ENCODE peak calls at places on chromosomes 2 and 18, in ten cellular contexts. One of them, this sample, is unnamed. For H3K27me3 and H3K9me3, the result is how much of the 10 kb centered on the place peaks cover.

GRCh38 chr18:62576277-62576676 is 53.5 kb downstream of the ZCCHC2 start:
- DNase-seq in fibroblast of lung: no peak
- DNase-seq in K562: no peak
- DNase-seq in PC-9: no peak
- DNase-seq in AG04450: no peak
- DNase-seq in left ventricle myocardium inferior: no peak
- DNase-seq in CD8-positive, alpha-beta memory T cell: no peak
- DNase-seq in RWPE2: no peak
- DNase-seq in tibial artery: no peak
- DNase-seq in gastrocnemius medialis: no peak
- DNase-seq in this sample: no peak

GRCh38 chr18:27118964-27119363 is 66.1 kb downstream of the CHST9 start:
- DNase-seq in RWPE2: no peak
- DNase-seq in PC-9: no peak
- DNase-seq in K562: no peak
- DNase-seq in AG04450: no peak
- DNase-seq in tibial artery: no peak
- DNase-seq in CD8-positive, alpha-beta memory T cell: no peak
- DNase-seq in left ventricle myocardium inferior: no peak
- DNase-seq in fibroblast of lung: no peak
- DNase-seq in gastrocnemius medialis: no peak
- DNase-seq in this sample: no peak

GRCh38 chr2:44707945-44708645 is 233.4 kb upstream of the SIX3 start:
- DNase-seq in fibroblast of lung: no peak
- DNase-seq in K562: no peak
- DNase-seq in CD8-positive, alpha-beta memory T cell: no peak
- DNase-seq in PC-9: peak
- DNase-seq in tibial artery: no peak
- DNase-seq in gastrocnemius medialis: no peak
- DNase-seq in AG04450: no peak
- DNase-seq in RWPE2: no peak
- DNase-seq in left ventricle myocardium inferior: no peak
- DNase-seq in this sample: no peak

GRCh38 chr2:235804676-235805075 is 310.8 kb downstream of the AGAP1 start:
- DNase-seq in tibial artery: no peak
- DNase-seq in AG04450: no peak
- DNase-seq in CD8-positive, alpha-beta memory T cell: no peak
- DNase-seq in gastrocnemius medialis: no peak
- DNase-seq in K562: no peak
- DNase-seq in fibroblast of lung: no peak
- DNase-seq in RWPE2: no peak
- DNase-seq in PC-9: no peak
- DNase-seq in left ventricle myocardium inferior: no peak
- DNase-seq in this sample: no peak

GRCh38 chr18:40124107-40124506 is 1830.9 kb upstream of the PIK3C3 start:
- DNase-seq in RWPE2: no peak
- DNase-seq in gastrocnemius medialis: no peak
- DNase-seq in fibroblast of lung: peak
- DNase-seq in tibial artery: no peak
- DNase-seq in K562: no peak
- DNase-seq in AG04450: peak
- DNase-seq in left ventricle myocardium inferior: no peak
- DNase-seq in CD8-positive, alpha-beta memory T cell: no peak
- DNase-seq in PC-9: no peak
- DNase-seq in this sample: no peak

GRCh38 chr2:56448999-56449431 is 265.2 kb downstream of the CCDC85A start:
- DNase-seq in AG04450: no peak
- DNase-seq in fibroblast of lung: no peak
- DNase-seq in gastrocnemius medialis: no peak
- DNase-seq in PC-9: no peak
- DNase-seq in left ventricle myocardium inferior: no peak
- DNase-seq in RWPE2: peak
- DNase-seq in CD8-positive, alpha-beta memory T cell: no peak
- DNase-seq in tibial artery: no peak
- DNase-seq in K562: no peak
- DNase-seq in this sample: no peak

GRCh38 chr2:31202041-31202440 is 15.3 kb downstream of the CAPN14 start:
- DNase-seq in CD8-positive, alpha-beta memory T cell: no peak
- DNase-seq in RWPE2: no peak
- DNase-seq in AG04450: no peak
- DNase-seq in K562: no peak
- DNase-seq in gastrocnemius medialis: no peak
- DNase-seq in left ventricle myocardium inferior: no peak
- DNase-seq in tibial artery: no peak
- DNase-seq in PC-9: no peak
- DNase-seq in fibroblast of lung: no peak
- DNase-seq in this sample: peak

GRCh38 chr2:42827647-42828486 is 35.5 kb upstream of the HAAO start:
- DNase-seq in RWPE2: peak
- DNase-seq in AG04450: peak
- DNase-seq in PC-9: peak
- DNase-seq in K562: peak
- DNase-seq in left ventricle myocardium inferior: peak
- DNase-seq in gastrocnemius medialis: peak
- DNase-seq in CD8-positive, alpha-beta memory T cell: peak
- DNase-seq in tibial artery: peak
- DNase-seq in fibroblast of lung: peak
- DNase-seq in this sample: peak

GRCh38 chr2:112758701-112759100 is 5.7 kb downstream of the CKAP2L start:
- DNase-seq in fibroblast of lung: peak
- DNase-seq in AG04450: no peak
- DNase-seq in tibial artery: no peak
- DNase-seq in left ventricle myocardium inferior: no peak
- DNase-seq in PC-9: no peak
- DNase-seq in K562: no peak
- DNase-seq in RWPE2: no peak
- DNase-seq in CD8-positive, alpha-beta memory T cell: no peak
- DNase-seq in gastrocnemius medialis: no peak
- DNase-seq in this sample: peak

GRCh38 chr2:112762276-112762675 is 2.1 kb downstream of the CKAP2L start:
- DNase-seq in PC-9: no peak
- DNase-seq in tibial artery: no peak
- DNase-seq in K562: no peak
- DNase-seq in left ventricle myocardium inferior: no peak
- DNase-seq in CD8-positive, alpha-beta memory T cell: no peak
- DNase-seq in RWPE2: no peak
- DNase-seq in gastrocnemius medialis: no peak
- DNase-seq in fibroblast of lung: no peak
- DNase-seq in AG04450: no peak
- DNase-seq in this sample: no peak

GRCh38 chr2:112757265-112757664 is 7.1 kb downstream of the CKAP2L start:
- DNase-seq in AG04450: no peak
- DNase-seq in K562: no peak
- DNase-seq in tibial artery: no peak
- DNase-seq in PC-9: no peak
- DNase-seq in gastrocnemius medialis: no peak
- DNase-seq in fibroblast of lung: peak
- DNase-seq in left ventricle myocardium inferior: no peak
- DNase-seq in RWPE2: no peak
- DNase-seq in CD8-positive, alpha-beta memory T cell: no peak
- DNase-seq in this sample: no peak

GRCh38 chr2:112756207-112756606 is 8.2 kb downstream of the CKAP2L start:
- DNase-seq in left ventricle myocardium inferior: no peak
- DNase-seq in RWPE2: no peak
- DNase-seq in AG04450: no peak
- DNase-seq in tibial artery: no peak
- DNase-seq in CD8-positive, alpha-beta memory T cell: no peak
- DNase-seq in PC-9: no peak
- DNase-seq in gastrocnemius medialis: no peak
- DNase-seq in K562: no peak
- DNase-seq in fibroblast of lung: no peak
- DNase-seq in this sample: no peak

DNA sequence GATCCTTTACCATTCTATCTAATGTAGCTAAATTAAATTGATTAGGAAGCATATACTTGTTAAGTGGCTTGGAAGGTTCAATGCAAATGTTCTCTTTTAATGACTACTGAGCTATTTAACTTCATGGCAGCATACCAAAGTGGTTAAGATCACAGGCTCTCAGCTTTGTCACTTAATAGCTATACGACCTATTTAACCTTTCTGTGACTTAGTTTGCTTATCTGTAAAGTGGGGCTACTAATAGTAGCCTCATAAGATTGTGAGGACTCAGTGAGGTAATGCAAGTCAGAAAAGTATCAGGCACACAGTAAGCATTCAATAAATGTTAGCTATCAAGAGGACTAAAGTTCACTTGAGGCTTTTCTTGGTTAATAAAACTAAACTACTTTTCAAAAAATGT is 4.3 kb downstream of the CKAP2L start:
- DNase-seq in gastrocnemius medialis: no peak
- DNase-seq in CD8-positive, alpha-beta memory T cell: no peak
- DNase-seq in tibial artery: no peak
- DNase-seq in left ventricle myocardium inferior: no peak
- DNase-seq in AG04450: no peak
- DNase-seq in PC-9: no peak
- DNase-seq in fibroblast of lung: no peak
- DNase-seq in K562: no peak
- DNase-seq in RWPE2: no peak
- DNase-seq in this sample: no peak
- H3K4me3 ChIP-seq in gastrocnemius medialis: no peak
- H3K4me3 ChIP-seq in CD8-positive, alpha-beta memory T cell: no peak
- H3K4me3 ChIP-seq in tibial artery: no peak
- H3K4me3 ChIP-seq in left ventricle myocardium inferior: no peak
- H3K4me3 ChIP-seq in AG04450: no peak
- H3K4me3 ChIP-seq in PC-9: no peak
- H3K4me3 ChIP-seq in fibroblast of lung: no peak
- H3K4me3 ChIP-seq in K562: no peak
- H3K4me3 ChIP-seq in RWPE2: no peak
- H3K4me3 ChIP-seq in this sample: no peak

GRCh38 chr2:108323619-108324018 is 34.9 kb downstream of the SULT1C2 start:
- DNase-seq in RWPE2: no peak
- DNase-seq in gastrocnemius medialis: no peak
- DNase-seq in left ventricle myocardium inferior: no peak
- DNase-seq in fibroblast of lung: peak
- DNase-seq in PC-9: no peak
- DNase-seq in CD8-positive, alpha-beta memory T cell: no peak
- DNase-seq in K562: no peak
- DNase-seq in tibial artery: no peak
- DNase-seq in AG04450: no peak
- DNase-seq in this sample: peak
- H3K27me3 ChIP-seq in RWPE2: under half
- H3K27me3 ChIP-seq in gastrocnemius medialis: under half
- H3K27me3 ChIP-seq in left ventricle myocardium inferior: under half
- H3K27me3 ChIP-seq in fibroblast of lung: under half
- H3K27me3 ChIP-seq in PC-9: under half
- H3K27me3 ChIP-seq in CD8-positive, alpha-beta memory T cell: under half
- H3K27me3 ChIP-seq in K562: under half
- H3K27me3 ChIP-seq in tibial artery: under half
- H3K27me3 ChIP-seq in AG04450: under half
- H3K27me3 ChIP-seq in this sample: under half

DNA sequence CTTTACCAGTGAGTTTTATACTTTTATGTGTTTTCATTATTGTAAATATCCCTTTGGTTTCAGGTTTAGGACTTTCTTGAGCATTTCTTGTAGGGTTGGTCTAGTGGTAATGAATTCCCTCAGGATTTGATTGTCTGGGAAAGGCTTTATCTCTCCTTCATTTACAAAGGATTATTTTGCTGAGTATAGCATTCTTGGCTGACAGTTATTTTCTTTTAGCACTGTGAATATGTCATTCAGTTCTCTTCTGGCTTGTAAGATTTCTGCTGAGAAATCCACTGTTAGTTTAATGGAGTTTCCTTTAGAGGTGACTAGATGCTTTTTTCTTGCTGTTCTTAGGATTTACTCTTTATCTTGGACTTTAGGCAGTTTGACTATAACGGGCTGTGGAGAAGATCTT is 373.9 kb downstream of the TSN start:
- DNase-seq in PC-9: no peak
- DNase-seq in RWPE2: no peak
- DNase-seq in AG04450: no peak
- DNase-seq in fibroblast of lung: no peak
- DNase-seq in K562: no peak
- DNase-seq in left ventricle myocardium inferior: no peak
- DNase-seq in gastrocnemius medialis: no peak
- DNase-seq in CD8-positive, alpha-beta memory T cell: no peak
- DNase-seq in tibial artery: no peak
- DNase-seq in this sample: no peak
- H3K9me3 ChIP-seq in PC-9: under half
- H3K9me3 ChIP-seq in RWPE2: under half
- H3K9me3 ChIP-seq in AG04450: under half
- H3K9me3 ChIP-seq in fibroblast of lung: under half
- H3K9me3 ChIP-seq in K562: under half
- H3K9me3 ChIP-seq in left ventricle myocardium inferior: half or more
- H3K9me3 ChIP-seq in gastrocnemius medialis: under half
- H3K9me3 ChIP-seq in CD8-positive, alpha-beta memory T cell: under half
- H3K9me3 ChIP-seq in tibial artery: under half
- H3K9me3 ChIP-seq in this sample: under half

GRCh38 chr2:241776336-241777166 is at the start of gene GAL3ST2:
- DNase-seq in left ventricle myocardium inferior: no peak
- DNase-seq in fibroblast of lung: no peak
- DNase-seq in tibial artery: peak
- DNase-seq in PC-9: no peak
- DNase-seq in AG04450: no peak
- DNase-seq in K562: no peak
- DNase-seq in RWPE2: no peak
- DNase-seq in CD8-positive, alpha-beta memory T cell: peak
- DNase-seq in gastrocnemius medialis: no peak
- DNase-seq in this sample: no peak

GRCh38 chr2:241774419-241775222 is 2.0 kb upstream of the GAL3ST2 start:
- DNase-seq in gastrocnemius medialis: no peak
- DNase-seq in CD8-positive, alpha-beta memory T cell: peak
- DNase-seq in fibroblast of lung: peak
- DNase-seq in tibial artery: peak
- DNase-seq in left ventricle myocardium inferior: no peak
- DNase-seq in PC-9: peak
- DNase-seq in K562: peak
- DNase-seq in AG04450: peak
- DNase-seq in RWPE2: peak
- DNase-seq in this sample: peak

GRCh38 chr2:241777167-241777685 is 604 bp downstream of the GAL3ST2 start:
- DNase-seq in K562: no peak
- DNase-seq in gastrocnemius medialis: no peak
- DNase-seq in left ventricle myocardium inferior: no peak
- DNase-seq in CD8-positive, alpha-beta memory T cell: peak
- DNase-seq in fibroblast of lung: no peak
- DNase-seq in AG04450: no peak
- DNase-seq in PC-9: no peak
- DNase-seq in RWPE2: no peak
- DNase-seq in tibial artery: no peak
- DNase-seq in this sample: no peak

GRCh38 chr2:241773511-241774418 is 2.9 kb upstream of the GAL3ST2 start:
- DNase-seq in CD8-positive, alpha-beta memory T cell: peak
- DNase-seq in AG04450: no peak
- DNase-seq in tibial artery: peak
- DNase-seq in K562: peak
- DNase-seq in RWPE2: peak
- DNase-seq in left ventricle myocardium inferior: no peak
- DNase-seq in PC-9: peak
- DNase-seq in fibroblast of lung: no peak
- DNase-seq in gastrocnemius medialis: no peak
- DNase-seq in this sample: no peak

DNA sequence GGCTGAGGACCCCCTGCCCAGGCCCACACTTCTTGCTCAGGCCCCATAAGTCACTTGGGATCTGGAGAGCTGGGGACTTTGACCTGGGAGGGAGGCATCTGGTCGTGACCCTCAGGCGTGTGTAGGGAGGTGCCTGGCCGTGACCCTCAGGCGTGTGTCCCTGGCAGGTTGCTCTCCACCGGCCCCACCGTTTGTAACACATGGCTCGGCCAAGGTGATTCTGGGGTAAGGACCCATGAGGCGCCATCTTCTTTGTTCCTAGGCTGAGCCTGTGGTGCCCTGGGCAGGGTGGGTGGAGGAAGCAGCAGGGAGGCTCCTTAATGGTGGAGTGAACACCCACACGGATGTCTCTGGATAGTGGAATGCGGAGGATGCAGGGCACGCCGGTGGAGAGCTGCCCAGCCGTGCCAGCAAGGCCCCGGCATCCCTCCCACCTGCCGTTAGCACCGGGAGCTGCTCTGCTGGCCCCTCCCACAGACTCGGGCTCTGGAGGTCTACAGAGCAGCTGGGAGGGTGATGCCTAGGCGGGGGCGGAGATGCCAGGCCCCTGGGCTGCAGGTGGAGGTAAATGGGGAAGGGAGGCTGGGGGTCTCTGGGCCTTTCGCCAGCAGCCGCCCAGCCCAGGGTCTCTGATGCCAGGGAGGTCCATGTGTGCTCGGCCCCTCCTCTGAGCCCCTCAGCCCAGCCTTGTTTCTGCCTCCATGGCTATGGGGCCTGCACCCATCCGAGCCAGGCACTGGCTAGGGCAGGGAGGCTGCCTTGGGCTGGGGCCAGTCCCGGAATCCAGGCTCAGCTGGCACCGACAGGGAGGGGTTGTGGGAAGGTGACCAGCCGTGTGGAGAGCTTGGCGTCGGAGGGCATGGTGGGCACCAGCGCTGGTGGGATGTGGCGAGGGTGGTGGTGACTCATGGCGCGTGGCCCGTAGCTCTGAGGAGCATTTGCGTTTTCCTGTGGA is 1.1 kb upstream of the GAL3ST2 start:
- DNase-seq in gastrocnemius medialis: no peak
- DNase-seq in AG04450: no peak
- DNase-seq in K562: no peak
- DNase-seq in fibroblast of lung: no peak
- DNase-seq in left ventricle myocardium inferior: no peak
- DNase-seq in tibial artery: peak
- DNase-seq in CD8-positive, alpha-beta memory T cell: peak
- DNase-seq in RWPE2: peak
- DNase-seq in PC-9: no peak
- DNase-seq in this sample: peak
- H3K4me3 ChIP-seq in gastrocnemius medialis: no peak
- H3K4me3 ChIP-seq in AG04450: no peak
- H3K4me3 ChIP-seq in K562: no peak
- H3K4me3 ChIP-seq in fibroblast of lung: no peak
- H3K4me3 ChIP-seq in left ventricle myocardium inferior: no peak
- H3K4me3 ChIP-seq in tibial artery: no peak
- H3K4me3 ChIP-seq in CD8-positive, alpha-beta memory T cell: no peak
- H3K4me3 ChIP-seq in RWPE2: no peak
- H3K4me3 ChIP-seq in PC-9: no peak
- H3K4me3 ChIP-seq in this sample: no peak